ENCODE peak calls at places on chromosomes 5 and 9, in five cellular contexts. One of them, this sample, is unnamed.

GRCh38 chr5:1315018-1315708 is 20.3 kb upstream of the TERT start:
- DNase-seq in HepG2: no peak
- DNase-seq in K562: no peak
- DNase-seq in SK-N-SH: no peak
- DNase-seq in GM12878: no peak
- DNase-seq in this sample: no peak

GRCh38 chr9:32502459-32502858 is 23.5 kb downstream of the RIGI start:
- DNase-seq in HepG2: no peak
- DNase-seq in K562: no peak
- DNase-seq in SK-N-SH: no peak
- DNase-seq in GM12878: no peak
- DNase-seq in this sample: no peak

GRCh38 chr9:123473226-123473625 is 117.2 kb downstream of the CRB2 start:
- DNase-seq in HepG2: no peak
- DNase-seq in K562: no peak
- DNase-seq in SK-N-SH: peak
- DNase-seq in GM12878: no peak
- DNase-seq in this sample: no peak

GRCh38 chr9:94014066-94014654 is 59.0 kb upstream of the BARX1 start:
- DNase-seq in HepG2: peak
- DNase-seq in K562: peak
- DNase-seq in SK-N-SH: peak
- DNase-seq in GM12878: no peak
- DNase-seq in this sample: peak

GRCh38 chr5:90983748-90984147 is 399.4 kb downstream of the ARRDC3 start:
- DNase-seq in HepG2: no peak
- DNase-seq in K562: no peak
- DNase-seq in SK-N-SH: peak
- DNase-seq in GM12878: no peak
- DNase-seq in this sample: no peak

GRCh38 chr5:113608113-113608551 is 94.6 kb downstream of the YTHDC2 start:
- DNase-seq in HepG2: no peak
- DNase-seq in K562: no peak
- DNase-seq in SK-N-SH: no peak
- DNase-seq in GM12878: no peak
- DNase-seq in this sample: no peak

GRCh38 chr5:135544666-135545045 is 8.9 kb upstream of the NEUROG1 start:
- DNase-seq in HepG2: no peak
- DNase-seq in K562: no peak
- DNase-seq in SK-N-SH: no peak
- DNase-seq in GM12878: no peak
- DNase-seq in this sample: no peak

GRCh38 chr5:80837679-80838078 is 122.5 kb upstream of the RASGRF2 start:
- DNase-seq in HepG2: no peak
- DNase-seq in K562: no peak
- DNase-seq in SK-N-SH: no peak
- DNase-seq in GM12878: peak
- DNase-seq in this sample: no peak

GRCh38 chr5:126938461-126938860 is 91.9 kb downstream of the MARCHF3 start:
- DNase-seq in HepG2: no peak
- DNase-seq in K562: no peak
- DNase-seq in SK-N-SH: no peak
- DNase-seq in GM12878: no peak
- DNase-seq in this sample: no peak

GRCh38 chr5:9830184-9830583 is 200.0 kb upstream of the TAS2R1 start:
- DNase-seq in HepG2: no peak
- DNase-seq in K562: no peak
- DNase-seq in SK-N-SH: no peak
- DNase-seq in GM12878: no peak
- DNase-seq in this sample: no peak

DNA sequence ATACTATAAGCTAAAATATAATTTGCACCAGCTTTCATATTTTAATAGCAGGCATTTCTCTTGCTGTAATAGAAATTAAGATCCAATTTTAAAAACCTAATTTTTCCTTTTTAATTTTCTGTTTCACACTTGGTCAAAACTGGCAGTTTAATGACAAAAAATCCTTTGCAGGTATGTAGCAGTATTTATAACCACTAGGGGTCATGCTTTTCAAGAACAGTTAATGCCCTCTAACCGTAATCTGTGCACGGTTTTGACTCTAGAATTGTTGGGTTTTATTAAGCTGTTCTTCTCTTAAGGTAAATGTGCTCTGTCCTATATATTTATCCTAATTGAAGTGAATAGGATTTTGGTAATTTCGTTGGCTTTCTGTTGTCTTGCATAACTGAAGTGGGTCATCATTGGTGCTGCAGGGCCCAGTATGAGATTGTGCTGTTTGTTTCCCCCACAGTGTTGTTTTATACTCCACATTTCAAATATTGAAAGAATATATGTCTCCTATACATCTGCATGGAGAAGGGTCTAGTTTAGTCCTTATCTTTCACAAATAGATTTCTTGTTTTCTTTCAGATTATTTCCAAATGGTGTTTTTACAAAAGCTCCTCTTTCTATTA is 107.4 kb downstream of the SCAMP1 start:
- DNase-seq in HepG2: peak
- DNase-seq in K562: peak
- DNase-seq in SK-N-SH: peak
- DNase-seq in GM12878: peak
- DNase-seq in this sample: no peak
- TF ChIP-seq GABPA in HepG2: no peak
- TF ChIP-seq GABPA in K562: no peak
- TF ChIP-seq GABPA in SK-N-SH: no peak
- TF ChIP-seq GABPA in GM12878: no peak
- TF ChIP-seq GABPA in this sample: no peak

GRCh38 chr9:105441761-105442160 is 6.1 kb upstream of the FSD1L start:
- DNase-seq in HepG2: no peak
- DNase-seq in K562: no peak
- DNase-seq in SK-N-SH: no peak
- DNase-seq in GM12878: no peak
- DNase-seq in this sample: no peak
- H3K27ac ChIP-seq in HepG2: no peak
- H3K27ac ChIP-seq in K562: no peak
- H3K27ac ChIP-seq in SK-N-SH: no peak
- H3K27ac ChIP-seq in GM12878: no peak
- H3K27ac ChIP-seq in this sample: no peak

DNA sequence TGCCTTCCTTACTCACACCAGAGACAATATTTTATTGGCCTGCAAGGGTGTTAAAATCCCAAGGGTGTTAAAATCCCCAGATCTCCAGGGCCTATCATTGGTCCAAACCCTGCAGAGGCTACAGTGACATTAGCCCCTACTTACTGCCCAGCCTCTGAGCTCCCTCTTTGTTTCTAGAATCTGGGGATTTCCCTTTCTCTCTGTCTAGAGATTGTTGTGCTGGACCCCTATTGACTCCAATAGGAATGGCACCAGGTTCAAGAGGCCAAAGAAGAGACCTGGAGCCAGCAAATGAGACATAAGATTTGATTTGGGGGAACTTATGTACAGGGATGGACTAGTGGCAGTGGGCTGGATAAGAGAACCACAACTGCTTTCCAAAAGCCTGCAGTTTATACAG is 53.3 kb upstream of the ZBED3 start:
- DNase-seq in HepG2: no peak
- DNase-seq in K562: no peak
- DNase-seq in SK-N-SH: no peak
- DNase-seq in GM12878: no peak
- DNase-seq in this sample: no peak
- TF ChIP-seq REST in HepG2: no peak
- TF ChIP-seq REST in K562: no peak
- TF ChIP-seq REST in SK-N-SH: no peak
- TF ChIP-seq REST in GM12878: no peak
- TF ChIP-seq REST in this sample: no peak

DNA sequence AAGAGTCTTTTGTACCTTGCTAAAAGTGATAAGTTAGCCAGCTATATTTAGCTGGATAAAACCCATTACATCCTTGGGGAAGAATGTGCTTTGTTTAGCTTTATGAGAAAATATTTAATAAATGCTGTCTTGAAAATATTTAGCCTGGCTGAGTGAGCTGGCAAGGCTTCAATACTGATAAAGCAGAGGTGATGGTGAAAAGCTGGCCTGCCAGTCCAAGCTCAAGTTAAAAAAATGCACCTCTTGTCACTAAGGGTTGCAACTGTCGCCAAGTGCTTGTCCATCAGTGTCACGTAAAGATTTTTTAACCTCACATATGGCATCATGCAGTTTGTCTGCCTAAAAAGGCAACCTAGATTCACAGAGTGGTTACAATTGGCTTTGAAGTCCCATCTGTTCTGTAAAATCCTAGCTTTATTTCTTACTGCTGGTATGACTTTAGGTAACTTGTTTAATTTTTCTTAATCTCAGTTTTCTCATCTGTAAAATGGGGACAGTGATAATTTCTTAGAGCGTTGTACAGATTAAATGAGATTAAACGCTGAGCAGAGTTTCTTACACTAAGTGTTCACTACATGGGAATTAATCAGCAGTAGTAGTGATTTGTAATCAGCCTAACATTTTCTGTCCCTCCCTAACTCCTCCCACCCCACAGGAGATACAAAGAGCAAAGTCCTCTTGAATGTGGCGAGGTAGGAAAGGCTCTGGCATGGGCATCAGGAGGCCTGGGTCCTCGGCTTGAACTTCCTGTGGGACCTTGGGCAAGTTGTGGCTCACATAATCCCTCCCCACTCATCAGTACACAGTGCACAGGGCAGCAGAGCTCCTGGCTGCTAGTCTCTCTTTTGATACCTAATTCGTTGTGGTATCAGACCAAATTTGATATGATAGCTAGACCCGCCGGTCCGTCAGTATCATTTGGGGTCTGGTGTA is 48.7 kb downstream of the PIK3R1 start:
- DNase-seq in HepG2: peak
- DNase-seq in K562: no peak
- DNase-seq in SK-N-SH: no peak
- DNase-seq in GM12878: no peak
- DNase-seq in this sample: no peak
- TF ChIP-seq GABPA in HepG2: no peak
- TF ChIP-seq GABPA in K562: no peak
- TF ChIP-seq GABPA in SK-N-SH: no peak
- TF ChIP-seq GABPA in GM12878: no peak
- TF ChIP-seq GABPA in this sample: no peak